ENCODE peak calls at places on chromosomes 6 and 20, in ten cellular contexts. I is NB4; P is RPMI7951; T is activated CD4-positive, alpha-beta T cell treated with anti-CD3 and anti-CD28 coated beads, Interleukin-2, amount 50 U/mL, for 4 hours; F is NCI-H1417; V is epithelial cell of esophagus; K is fibroblast of gingiva; U is AML-193; M is renal cortical epithelial cell; J is Caki2. O is an unnamed sample.

GRCh38 chr6:147508871-147509608 is 550 bp downstream of the SAMD5 start:
- DNase-seq in J (no peak), I (no peak), V (no peak), F (peak; percentile 79), K (no peak), M (no peak), T (no peak), P (no peak), U (no peak), O (no peak)

GRCh38 chr20:23147964-23148720 is 62.0 kb upstream of the CD93 start:
- DNase-seq in K (peak; percentile 90), V (peak; percentile 74), U (peak; percentile 61), J (peak; percentile 93), F (no peak), P (peak; percentile 99), M (peak; percentile 90), T (no peak), I (peak; percentile 91), O (no peak)

GRCh38 chr6:63403725-63404124 is 83.9 kb upstream of the LGSN start:
- DNase-seq in V (peak; percentile 35), T (no peak), M (peak; percentile 32), P (no peak), K (no peak), U (no peak), J (no peak), I (no peak), F (no peak), O (no peak)

GRCh38 chr20:57350086-57350710 is 857 bp upstream of the RAE1 start:
- DNase-seq in U (no peak), I (no peak), F (no peak), M (no peak), T (no peak), J (no peak), K (no peak), P (no peak), V (no peak), O (no peak)

GRCh38 chr6:119728220-119728750 is 378.7 kb upstream of the MAN1A1 start:
- DNase-seq in I (no peak), K (no peak), T (no peak), M (no peak), F (no peak), U (no peak), V (no peak), J (no peak), P (no peak), O (no peak)

GRCh38 chr6:47669684-47670515 is 28.5 kb upstream of the ADGRF4 start:
- DNase-seq in P (no peak), T (no peak), I (no peak), F (peak; percentile 21), J (peak; percentile 94), U (no peak), K (no peak), M (peak; percentile 99), V (peak; percentile 96), O (no peak)

GRCh38 chr6:79604583-79605037 is 26.5 kb upstream of the SH3BGRL2 start:
- DNase-seq in J (peak; percentile 67), K (no peak), I (no peak), T (no peak), P (peak; percentile 3), V (peak; percentile 13), M (peak; percentile 91), U (no peak), F (no peak), O (no peak)

GRCh38 chr6:3415490-3415889 is 41.4 kb downstream of the SLC22A23 start:
- DNase-seq in K (no peak), P (no peak), F (no peak), V (no peak), I (no peak), J (no peak), M (no peak), U (no peak), T (no peak), O (no peak)

GRCh38 chr6:106739387-106739786 is 110.0 kb downstream of the QRSL1 start:
- DNase-seq in V (peak; percentile 97), T (no peak), K (peak; percentile 85), U (no peak), M (peak; percentile 96), I (no peak), J (no peak), P (peak; percentile 57), F (no peak), O (no peak)

GRCh38 chr6:138115877-138116660 is 8.8 kb upstream of the PERP start:
- DNase-seq in V (peak; percentile 77), U (peak; percentile 72), I (peak; percentile 81), P (peak; percentile 63), F (peak; percentile 72), M (peak; percentile 58), T (peak; percentile 24), K (peak; percentile 66), J (peak; percentile 62), O (no peak)

GRCh38 chr6:20060252-20060651 is 152.0 kb downstream of the MBOAT1 start:
- DNase-seq in U (no peak), V (no peak), M (no peak), P (no peak), F (no peak), K (no peak), J (no peak), T (no peak), I (no peak), O (no peak)